ENCODE peak calls at places on chromosomes 16 and 17, in nine cellular contexts. One of them, this sample, is unnamed.

GRCh38 chr16:20611975-20612471 is 35.9 kb upstream of the ACSM2B start:
- DNase-seq in psoas muscle: peak; percentile 64
- DNase-seq in cardiac fibroblast: peak; percentile 10
- DNase-seq in AG04450: no peak
- DNase-seq in OCI-LY7: no peak
- DNase-seq in body of pancreas: peak; percentile 87
- DNase-seq in fibroblast of lung: no peak
- DNase-seq in epithelial cell of esophagus: no peak
- DNase-seq in choroid plexus epithelial cell: no peak
- DNase-seq in this sample: no peak

GRCh38 chr17:64732336-64733006 is 70.4 kb upstream of the SMURF2 start:
- DNase-seq in epithelial cell of esophagus: peak; percentile 15
- DNase-seq in fibroblast of lung: peak; percentile 86
- DNase-seq in OCI-LY7: no peak
- DNase-seq in psoas muscle: peak; percentile 68
- DNase-seq in choroid plexus epithelial cell: peak; percentile 53
- DNase-seq in body of pancreas: peak; percentile 20
- DNase-seq in cardiac fibroblast: peak; percentile 86
- DNase-seq in AG04450: no peak
- DNase-seq in this sample: peak; percentile 71

GRCh38 chr17:83173997-83174858 is 94.8 kb downstream of the METRNL start:
- DNase-seq in choroid plexus epithelial cell: peak; percentile 71
- DNase-seq in cardiac fibroblast: peak; percentile 36
- DNase-seq in psoas muscle: peak; percentile 84
- DNase-seq in epithelial cell of esophagus: no peak
- DNase-seq in OCI-LY7: peak; percentile 90
- DNase-seq in fibroblast of lung: no peak
- DNase-seq in body of pancreas: peak; percentile 3
- DNase-seq in AG04450: no peak
- DNase-seq in this sample: peak; percentile 52

GRCh38 chr17:82065638-82066303 is at the start of gene DUS1L:
- DNase-seq in AG04450: no peak
- DNase-seq in OCI-LY7: peak; percentile 84
- DNase-seq in epithelial cell of esophagus: peak; percentile 56
- DNase-seq in body of pancreas: peak; percentile 62
- DNase-seq in fibroblast of lung: peak; percentile 61
- DNase-seq in cardiac fibroblast: peak; percentile 67
- DNase-seq in choroid plexus epithelial cell: peak; percentile 53
- DNase-seq in psoas muscle: peak; percentile 84
- DNase-seq in this sample: peak; percentile 60

GRCh38 chr17:40550608-40551007 is 14.7 kb downstream of the CCR7 start:
- DNase-seq in psoas muscle: peak; percentile 75
- DNase-seq in OCI-LY7: no peak
- DNase-seq in AG04450: no peak
- DNase-seq in cardiac fibroblast: peak; percentile 97
- DNase-seq in choroid plexus epithelial cell: peak; percentile 95
- DNase-seq in body of pancreas: peak; percentile 62
- DNase-seq in fibroblast of lung: peak; percentile 93
- DNase-seq in epithelial cell of esophagus: no peak
- DNase-seq in this sample: peak; percentile 89

GRCh38 chr17:81470944-81471803 is 41.4 kb downstream of the ACTG1 start:
- DNase-seq in AG04450: no peak
- DNase-seq in OCI-LY7: no peak
- DNase-seq in body of pancreas: no peak
- DNase-seq in choroid plexus epithelial cell: no peak
- DNase-seq in fibroblast of lung: no peak
- DNase-seq in epithelial cell of esophagus: peak; percentile 52
- DNase-seq in psoas muscle: no peak
- DNase-seq in cardiac fibroblast: no peak
- DNase-seq in this sample: no peak

GRCh38 chr16:77324727-77325126 is 110.1 kb downstream of the ADAMTS18 start:
- DNase-seq in AG04450: no peak
- DNase-seq in cardiac fibroblast: no peak
- DNase-seq in psoas muscle: no peak
- DNase-seq in OCI-LY7: no peak
- DNase-seq in body of pancreas: no peak
- DNase-seq in epithelial cell of esophagus: no peak
- DNase-seq in choroid plexus epithelial cell: no peak
- DNase-seq in fibroblast of lung: no peak
- DNase-seq in this sample: no peak

GRCh38 chr16:64455275-64455674 is 666.6 kb downstream of the CDH11 start:
- DNase-seq in epithelial cell of esophagus: peak; percentile 37
- DNase-seq in OCI-LY7: peak; percentile 39
- DNase-seq in psoas muscle: no peak
- DNase-seq in AG04450: no peak
- DNase-seq in body of pancreas: no peak
- DNase-seq in fibroblast of lung: peak; percentile 66
- DNase-seq in choroid plexus epithelial cell: peak; percentile 72
- DNase-seq in cardiac fibroblast: peak; percentile 60
- DNase-seq in this sample: peak; percentile 35

GRCh38 chr17:32518856-32519768 is 32.3 kb downstream of the CDK5R1 start:
- DNase-seq in cardiac fibroblast: no peak
- DNase-seq in epithelial cell of esophagus: peak; percentile 72
- DNase-seq in fibroblast of lung: peak; percentile 6
- DNase-seq in OCI-LY7: no peak
- DNase-seq in choroid plexus epithelial cell: peak; percentile 16
- DNase-seq in AG04450: no peak
- DNase-seq in psoas muscle: peak; percentile 68
- DNase-seq in body of pancreas: peak; percentile 24
- DNase-seq in this sample: peak; percentile 36

GRCh38 chr16:53922805-53923645 is 219.1 kb downstream of the FTO start:
- DNase-seq in choroid plexus epithelial cell: no peak
- DNase-seq in body of pancreas: no peak
- DNase-seq in AG04450: no peak
- DNase-seq in OCI-LY7: no peak
- DNase-seq in cardiac fibroblast: no peak
- DNase-seq in epithelial cell of esophagus: no peak
- DNase-seq in fibroblast of lung: peak; percentile 53
- DNase-seq in psoas muscle: no peak
- DNase-seq in this sample: peak; percentile 42

GRCh38 chr17:20010099-20010863 is 1.1 kb downstream of the SPECC1 start:
- DNase-seq in AG04450: peak; percentile 16
- DNase-seq in OCI-LY7: no peak
- DNase-seq in choroid plexus epithelial cell: peak; percentile 75
- DNase-seq in epithelial cell of esophagus: peak; percentile 72
- DNase-seq in body of pancreas: peak; percentile 60
- DNase-seq in psoas muscle: no peak
- DNase-seq in fibroblast of lung: peak; percentile 75
- DNase-seq in cardiac fibroblast: peak; percentile 80
- DNase-seq in this sample: peak; percentile 68

GRCh38 chr17:17809527-17810373 is 27.0 kb downstream of the SREBF1 start:
- DNase-seq in psoas muscle: no peak
- DNase-seq in AG04450: no peak
- DNase-seq in body of pancreas: no peak
- DNase-seq in epithelial cell of esophagus: peak; percentile 57
- DNase-seq in OCI-LY7: no peak
- DNase-seq in choroid plexus epithelial cell: peak; percentile 80
- DNase-seq in cardiac fibroblast: peak; percentile 65
- DNase-seq in fibroblast of lung: peak; percentile 68
- DNase-seq in this sample: peak; percentile 68

DNA sequence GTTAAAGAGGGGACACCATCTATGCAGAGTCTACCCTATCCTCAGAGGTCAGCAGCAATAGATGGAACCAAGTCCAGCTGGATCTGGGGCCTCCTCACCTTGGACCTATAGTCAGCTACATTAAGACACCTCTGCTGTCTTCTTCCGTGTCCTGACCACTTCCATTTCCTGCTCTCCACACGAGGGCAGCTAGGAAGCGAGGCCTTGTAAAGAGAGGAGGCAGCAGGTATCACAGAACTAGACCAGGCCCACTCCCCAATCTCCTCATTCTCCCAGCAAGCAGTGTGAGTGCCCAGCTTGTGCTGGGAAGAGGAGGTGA is 14.8 kb upstream of the ST6GALNAC1 start:
- DNase-seq in AG04450: no peak
- DNase-seq in epithelial cell of esophagus: no peak
- DNase-seq in body of pancreas: no peak
- DNase-seq in psoas muscle: no peak
- DNase-seq in cardiac fibroblast: no peak
- DNase-seq in OCI-LY7: no peak
- DNase-seq in choroid plexus epithelial cell: no peak
- DNase-seq in fibroblast of lung: no peak
- DNase-seq in this sample: no peak
- TF ChIP-seq CTCF in AG04450: no peak
- TF ChIP-seq CTCF in epithelial cell of esophagus: no peak
- TF ChIP-seq CTCF in body of pancreas: no peak
- TF ChIP-seq CTCF in psoas muscle: no peak
- TF ChIP-seq CTCF in cardiac fibroblast: no peak
- TF ChIP-seq CTCF in OCI-LY7: no peak
- TF ChIP-seq CTCF in choroid plexus epithelial cell: no peak
- TF ChIP-seq CTCF in fibroblast of lung: no peak
- TF ChIP-seq CTCF in this sample: no peak

DNA sequence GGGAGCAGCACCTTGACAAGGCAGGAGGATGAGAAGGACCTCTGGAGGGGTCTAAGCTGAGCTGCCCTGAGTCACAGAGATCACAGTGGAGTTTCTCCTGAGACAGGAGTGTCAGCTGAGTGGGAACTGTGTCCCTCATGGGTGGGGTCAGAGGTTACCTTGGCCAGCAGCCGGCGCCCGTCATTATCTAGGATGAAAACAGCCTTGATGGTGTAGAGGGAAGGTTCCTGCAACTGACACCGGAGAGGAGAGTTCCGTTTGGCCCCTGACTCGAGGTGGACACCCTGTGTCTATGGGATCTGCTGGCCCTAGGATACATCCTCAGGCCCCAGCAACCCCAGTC is 933 bp downstream of the COPZ2 start:
- DNase-seq in body of pancreas: no peak
- DNase-seq in AG04450: no peak
- DNase-seq in OCI-LY7: no peak
- DNase-seq in psoas muscle: no peak
- DNase-seq in epithelial cell of esophagus: no peak
- DNase-seq in cardiac fibroblast: no peak
- DNase-seq in fibroblast of lung: no peak
- DNase-seq in choroid plexus epithelial cell: no peak
- DNase-seq in this sample: no peak
- H3K4me3 ChIP-seq in body of pancreas: no peak overlapping the region
- H3K4me3 ChIP-seq in AG04450: peak overlapping the region; percentile 70
- H3K4me3 ChIP-seq in OCI-LY7: no peak overlapping the region
- H3K4me3 ChIP-seq in psoas muscle: peak overlapping the region; percentile 88
- H3K4me3 ChIP-seq in epithelial cell of esophagus: peak overlapping the region; percentile 50
- H3K4me3 ChIP-seq in cardiac fibroblast: peak overlapping the region; percentile 68
- H3K4me3 ChIP-seq in fibroblast of lung: peak overlapping the region; percentile 79
- H3K4me3 ChIP-seq in choroid plexus epithelial cell: peak overlapping the region; percentile 77
- H3K4me3 ChIP-seq in this sample: peak overlapping the region; percentile 80

DNA sequence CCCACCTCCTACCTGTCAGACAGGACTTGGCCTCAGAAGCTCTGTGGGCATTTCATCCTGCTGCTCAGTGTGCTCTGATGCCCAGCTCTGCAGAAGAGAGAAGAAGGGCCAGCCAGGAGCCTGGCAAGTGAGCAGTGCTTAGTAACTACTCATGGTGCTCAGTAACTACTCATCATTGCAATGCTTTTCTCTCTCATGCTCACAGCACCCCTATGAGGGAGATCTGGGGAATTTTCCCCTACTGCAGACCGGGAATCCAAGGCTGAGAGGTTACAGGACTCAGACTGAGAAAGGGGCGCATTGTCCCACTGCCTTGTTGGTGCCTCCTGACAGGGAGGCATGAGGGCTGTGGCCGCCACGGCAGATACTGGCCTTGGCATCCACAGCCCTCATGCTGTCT is 261.1 kb downstream of the C16orf95 start:
- DNase-seq in psoas muscle: no peak
- DNase-seq in epithelial cell of esophagus: peak; percentile 24
- DNase-seq in AG04450: no peak
- DNase-seq in OCI-LY7: no peak
- DNase-seq in cardiac fibroblast: peak; percentile 47
- DNase-seq in choroid plexus epithelial cell: peak; percentile 62
- DNase-seq in body of pancreas: no peak
- DNase-seq in fibroblast of lung: peak; percentile 72
- DNase-seq in this sample: no peak
- TF ChIP-seq CTCF in psoas muscle: no peak
- TF ChIP-seq CTCF in epithelial cell of esophagus: no peak
- TF ChIP-seq CTCF in AG04450: peak; percentile 47
- TF ChIP-seq CTCF in OCI-LY7: no peak
- TF ChIP-seq CTCF in cardiac fibroblast: peak; percentile 44
- TF ChIP-seq CTCF in choroid plexus epithelial cell: peak; percentile 55
- TF ChIP-seq CTCF in body of pancreas: no peak
- TF ChIP-seq CTCF in fibroblast of lung: peak; percentile 56
- TF ChIP-seq CTCF in this sample: peak; percentile 30

GRCh38 chr16:1770328-1771071 is 843 bp downstream of the NME3 start:
- DNase-seq in epithelial cell of esophagus: peak; percentile 81
- DNase-seq in cardiac fibroblast: peak; percentile 61
- DNase-seq in AG04450: no peak
- DNase-seq in fibroblast of lung: peak; percentile 59
- DNase-seq in OCI-LY7: peak; percentile 18
- DNase-seq in body of pancreas: peak; percentile 84
- DNase-seq in psoas muscle: peak; percentile 84
- DNase-seq in choroid plexus epithelial cell: no peak
- DNase-seq in this sample: peak; percentile 55

GRCh38 chr16:1768061-1768766 is 3.1 kb downstream of the NME3 start:
- DNase-seq in fibroblast of lung: no peak
- DNase-seq in epithelial cell of esophagus: no peak
- DNase-seq in choroid plexus epithelial cell: no peak
- DNase-seq in body of pancreas: no peak
- DNase-seq in AG04450: no peak
- DNase-seq in cardiac fibroblast: no peak
- DNase-seq in OCI-LY7: no peak
- DNase-seq in psoas muscle: peak; percentile 54
- DNase-seq in this sample: no peak

GRCh38 chr16:1768767-1769401 is 2.5 kb downstream of the NME3 start:
- DNase-seq in OCI-LY7: no peak
- DNase-seq in fibroblast of lung: no peak
- DNase-seq in body of pancreas: no peak
- DNase-seq in cardiac fibroblast: no peak
- DNase-seq in AG04450: no peak
- DNase-seq in choroid plexus epithelial cell: no peak
- DNase-seq in psoas muscle: peak; percentile 65
- DNase-seq in epithelial cell of esophagus: no peak
- DNase-seq in this sample: no peak

GRCh38 chr16:1771072-1771863 is at the start of gene NME3:
- DNase-seq in choroid plexus epithelial cell: peak; percentile 77
- DNase-seq in body of pancreas: peak; percentile 78
- DNase-seq in AG04450: no peak
- DNase-seq in psoas muscle: peak; percentile 88
- DNase-seq in epithelial cell of esophagus: peak; percentile 73
- DNase-seq in OCI-LY7: peak; percentile 77
- DNase-seq in cardiac fibroblast: peak; percentile 71
- DNase-seq in fibroblast of lung: peak; percentile 69
- DNase-seq in this sample: peak; percentile 74

DNA sequence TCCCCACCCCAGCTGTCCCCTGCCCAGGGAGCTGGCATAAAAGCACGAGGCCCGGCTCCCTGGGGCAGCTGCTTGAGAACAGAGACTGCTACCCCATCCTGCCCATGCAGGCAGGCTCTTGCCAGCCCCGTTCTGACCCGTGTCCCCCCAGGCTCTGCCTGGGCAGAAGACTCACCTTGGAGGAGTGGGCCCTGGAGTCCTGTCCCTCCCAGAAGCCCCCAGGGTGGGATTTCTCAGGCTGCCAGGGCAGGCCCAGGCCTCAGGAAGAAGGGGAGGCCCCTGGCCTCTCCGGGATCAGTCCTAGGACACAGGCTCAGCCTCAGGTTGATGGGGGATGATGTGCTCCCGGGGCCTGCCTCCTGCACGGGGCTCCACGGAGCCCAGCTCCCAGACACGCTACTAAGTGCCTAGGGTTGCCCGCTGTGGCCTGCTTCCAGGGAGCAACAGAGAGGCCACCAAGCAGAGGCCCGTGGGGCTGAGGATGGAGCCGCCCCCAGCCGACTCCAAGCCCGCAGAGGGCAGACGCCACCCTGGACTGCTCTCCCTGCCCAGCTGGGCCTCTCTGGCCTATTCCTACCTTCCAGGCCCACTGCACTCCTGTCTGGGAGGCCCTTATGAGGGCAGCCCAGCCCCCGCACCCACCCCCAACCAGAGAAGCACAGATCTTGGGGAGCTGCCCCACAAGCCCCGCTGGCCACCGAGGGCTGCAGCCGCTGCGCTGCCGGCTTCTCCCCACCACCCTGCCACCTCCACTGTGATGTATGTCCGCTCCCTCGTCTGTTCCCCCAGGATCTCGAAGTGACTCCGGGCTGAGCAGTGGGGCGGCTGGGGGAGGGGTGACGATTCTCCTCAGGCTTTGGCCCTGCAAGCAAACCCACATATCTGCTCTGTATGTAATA is 1.7 kb downstream of the NME3 start:
- DNase-seq in psoas muscle: peak; percentile 66
- DNase-seq in body of pancreas: no peak
- DNase-seq in epithelial cell of esophagus: no peak
- DNase-seq in AG04450: no peak
- DNase-seq in fibroblast of lung: no peak
- DNase-seq in cardiac fibroblast: no peak
- DNase-seq in choroid plexus epithelial cell: no peak
- DNase-seq in OCI-LY7: no peak
- DNase-seq in this sample: no peak
- H3K4me3 ChIP-seq in psoas muscle: peak overlapping the region; percentile 76
- H3K4me3 ChIP-seq in body of pancreas: no peak overlapping the region
- H3K4me3 ChIP-seq in epithelial cell of esophagus: no peak overlapping the region
- H3K4me3 ChIP-seq in AG04450: peak overlapping the region; percentile 77
- H3K4me3 ChIP-seq in fibroblast of lung: peak overlapping the region; percentile 84
- H3K4me3 ChIP-seq in cardiac fibroblast: peak overlapping the region; percentile 78
- H3K4me3 ChIP-seq in choroid plexus epithelial cell: peak overlapping the region; percentile 83
- H3K4me3 ChIP-seq in OCI-LY7: peak overlapping the region; percentile 98
- H3K4me3 ChIP-seq in this sample: no peak overlapping the region